ENCODE peak calls at places on chromosomes 13 and 19, in six cellular contexts. F is breast epithelium; B is left ventricle myocardium inferior; Q is colonic mucosa; Y is CD8-positive, alpha-beta memory T cell; C is heart right ventricle. Z is an unnamed sample. For H3K27me3, the result is how much of the 10 kb centered on the place peaks cover.

GRCh38 chr19:3603121-3603841 is 3.4 kb downstream of the TBXA2R start:
- DNase-seq in Q (no peak), F (no peak), B (no peak), Y (no peak), C (no peak), Z (no peak)

GRCh38 chr13:49746111-49746510 is 46.4 kb downstream of the KPNA3 start:
- DNase-seq in B (no peak), Y (no peak), C (no peak), Q (peak), F (no peak), Z (no peak)

GRCh38 chr13:42895781-42896180 is 96.3 kb downstream of the EPSTI1 start:
- DNase-seq in F (no peak), Q (no peak), C (no peak), B (no peak), Y (no peak), Z (no peak)

GRCh38 chr13:22235950-22236290 is 565.0 kb downstream of the FGF9 start:
- DNase-seq in F (no peak), Y (no peak), C (no peak), Q (no peak), B (no peak), Z (no peak)

GRCh38 chr13:49652691-49653305 is 24.5 kb downstream of the ARL11 start:
- DNase-seq in Q (peak), C (no peak), B (no peak), Y (no peak), F (no peak), Z (no peak)

GRCh38 chr13:21996049-21996448 is 325.2 kb downstream of the FGF9 start:
- DNase-seq in B (no peak), Q (no peak), F (no peak), C (no peak), Y (no peak), Z (no peak)

GRCh38 chr19:7988307-7988706 is 17.1 kb downstream of the ELAVL1 start:
- DNase-seq in B (no peak), Y (no peak), Q (no peak), F (no peak), C (no peak), Z (no peak)

GRCh38 chr13:19596960-19597361 is 35.6 kb upstream of the TPTE2 start:
- DNase-seq in Y (no peak), B (no peak), C (no peak), F (no peak), Q (no peak), Z (no peak)

GRCh38 chr13:95298169-95298940 is 2.9 kb downstream of the ABCC4 start:
- DNase-seq in C (no peak), F (no peak), B (no peak), Q (no peak), Y (no peak), Z (no peak)

GRCh38 chr19:7799640-7800355 is 30.2 kb upstream of the EVI5L start:
- DNase-seq in F (peak), C (peak), B (peak), Y (peak), Q (peak), Z (no peak)

GRCh38 chr19:17097593-17098126 is 22.1 kb downstream of the MYO9B start:
- DNase-seq in Q (no peak), Y (no peak), B (no peak), F (no peak), C (no peak), Z (no peak)

GRCh38 chr19:31232220-31232619 is 117.0 kb downstream of the TSHZ3 start:
- DNase-seq in Q (no peak), F (no peak), C (no peak), B (no peak), Y (no peak), Z (no peak)

GRCh38 chr19:48391100-48392005 is at the start of gene KDELR1:
- DNase-seq in C (peak), B (peak), Y (peak), Q (peak), F (peak), Z (no peak)

GRCh38 chr19:50043967-50044366 is 18.2 kb downstream of the ZNF473 start:
- DNase-seq in Q (no peak), B (no peak), C (no peak), F (no peak), Y (no peak), Z (no peak)

GRCh38 chr13:53775807-53776206 is 747.2 kb downstream of the OLFM4 start:
- DNase-seq in Q (no peak), B (no peak), Y (no peak), C (no peak), F (no peak), Z (no peak)

GRCh38 chr19:48493718-48494515 is 17.7 kb downstream of the LMTK3 start:
- DNase-seq in F (no peak), Q (no peak), C (no peak), B (no peak), Y (no peak), Z (no peak)

GRCh38 chr13:69324109-69324886 is 783.3 kb upstream of the ATXN8OS start:
- DNase-seq in Q (no peak), Y (no peak), F (no peak), B (no peak), C (no peak), Z (no peak)

GRCh38 chr13:111486331-111486730 is 165.9 kb downstream of the TEX29 start:
- DNase-seq in B (no peak), Q (peak), Y (no peak), C (no peak), F (no peak), Z (no peak)
- H3K27me3 ChIP-seq in B (half or more), Q (under half), Y (under half), C (under half), F (under half), Z (under half)

DNA sequence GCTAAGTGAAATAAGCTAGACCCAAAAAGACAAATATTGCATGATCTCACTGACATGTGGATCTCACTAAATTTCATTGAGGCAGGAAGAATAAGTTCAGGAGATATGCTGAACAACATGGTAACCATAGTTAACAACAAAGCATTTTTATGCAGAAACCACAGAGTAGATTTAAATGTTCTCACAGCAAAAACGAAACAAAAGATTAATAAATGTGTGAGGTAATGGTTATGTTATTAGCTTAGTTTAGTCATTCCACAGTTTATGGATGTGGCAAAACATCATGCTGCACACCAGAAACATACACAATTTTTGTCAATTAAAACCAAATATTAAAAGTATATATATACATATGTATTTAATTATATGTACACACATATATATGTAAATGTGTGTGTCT is 765.8 kb downstream of the SLITRK5 start:
- DNase-seq in C (no peak), F (no peak), Q (no peak), Y (no peak), B (no peak), Z (no peak)
- H3K4me3 ChIP-seq in C (no peak), F (no peak), Q (no peak), Y (no peak), B (no peak), Z (no peak)

GRCh38 chr13:100363874-100364273 is 224.7 kb downstream of the GGACT start:
- DNase-seq in C (no peak), Y (no peak), B (no peak), F (no peak), Q (no peak), Z (no peak)
- H3K27ac ChIP-seq in C (no peak), Y (no peak), B (no peak), F (no peak), Q (no peak), Z (no peak)

DNA sequence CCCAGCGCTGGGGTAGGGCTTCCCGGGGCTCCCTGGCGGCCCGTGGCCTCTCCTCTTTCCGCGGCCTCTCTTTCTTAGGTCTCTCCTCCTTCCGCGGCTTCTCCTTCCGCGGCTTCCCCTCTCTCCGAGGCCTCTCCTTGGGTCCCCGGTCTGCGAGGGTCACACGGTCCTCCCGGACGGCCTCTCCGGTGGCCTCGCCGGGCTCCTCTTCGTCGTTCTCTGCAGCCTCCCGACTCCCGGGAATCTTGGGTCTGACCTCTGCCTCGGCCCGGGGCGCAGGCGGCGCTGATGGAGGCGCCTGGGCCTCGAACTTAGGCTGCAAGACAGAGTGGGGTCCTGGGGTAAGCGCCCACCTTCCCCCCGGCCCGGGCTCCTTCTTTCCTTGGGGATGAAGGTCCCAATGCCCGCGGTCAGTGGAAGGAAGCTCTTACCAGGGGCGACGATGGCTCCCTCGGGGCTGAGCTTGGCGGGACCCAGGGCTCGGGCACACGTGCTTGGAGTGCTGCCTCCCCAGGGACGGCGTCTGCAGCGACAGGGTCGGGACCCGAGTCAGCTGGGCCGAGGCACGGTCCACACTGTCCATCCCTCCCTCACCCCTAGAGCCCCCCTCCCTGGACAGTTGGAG is 3.5 kb downstream of the AMH start:
- DNase-seq in C (no peak), Q (no peak), Y (no peak), F (no peak), B (no peak), Z (no peak)
- H3K27me3 ChIP-seq in C (half or more), Q (half or more), Y (under half), F (under half), B (half or more), Z (under half)

DNA sequence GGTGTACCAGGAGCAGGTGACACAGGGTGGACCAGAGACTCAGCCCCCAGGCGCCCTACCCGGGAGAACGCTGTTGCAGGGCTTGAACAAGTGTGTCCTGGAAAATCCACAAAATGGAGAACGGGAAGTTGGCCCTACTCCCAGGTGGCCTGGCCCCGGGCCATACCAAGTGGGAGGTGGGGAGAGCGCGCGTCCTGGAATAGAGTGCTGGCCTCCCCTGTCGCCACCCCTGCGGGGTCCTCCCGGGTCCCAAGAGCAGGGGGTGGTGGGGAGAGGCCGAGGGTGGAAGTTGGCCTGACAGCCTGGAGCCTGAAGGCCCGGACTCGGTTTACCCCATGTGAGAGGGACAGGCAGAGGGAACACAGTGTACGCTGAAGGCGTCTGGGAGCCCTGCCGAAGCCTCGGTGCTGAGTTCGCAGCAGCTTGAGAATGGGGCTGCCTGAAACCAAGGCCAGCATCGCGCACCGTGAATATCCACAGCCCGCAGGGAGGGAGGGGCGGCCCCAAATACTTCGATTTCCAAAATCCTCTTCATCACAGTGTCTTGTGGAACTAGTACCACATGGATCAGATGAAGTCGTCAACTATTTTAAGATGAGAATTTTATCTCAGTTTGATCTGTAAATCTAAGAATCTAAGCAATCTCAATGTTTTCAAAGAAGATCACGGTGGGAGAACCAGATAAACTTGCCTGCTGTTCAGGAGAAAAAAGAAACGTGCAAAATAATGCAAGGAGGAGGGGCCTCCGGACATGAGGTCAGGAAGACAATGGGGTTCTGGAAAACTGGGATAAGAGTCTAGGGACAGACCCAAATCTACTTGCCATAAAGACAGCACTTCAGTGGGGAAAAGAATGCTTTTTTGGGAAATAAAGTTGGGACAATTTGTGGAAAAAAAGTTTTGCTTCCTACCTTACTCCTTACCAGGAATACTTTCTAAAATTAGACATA is 10.4 kb upstream of the KLF16 start:
- DNase-seq in Y (no peak), Q (no peak), F (no peak), C (peak), B (peak), Z (no peak)
- H3K4me3 ChIP-seq in Y (peak), Q (no peak), F (peak), C (peak), B (peak), Z (peak)

DNA sequence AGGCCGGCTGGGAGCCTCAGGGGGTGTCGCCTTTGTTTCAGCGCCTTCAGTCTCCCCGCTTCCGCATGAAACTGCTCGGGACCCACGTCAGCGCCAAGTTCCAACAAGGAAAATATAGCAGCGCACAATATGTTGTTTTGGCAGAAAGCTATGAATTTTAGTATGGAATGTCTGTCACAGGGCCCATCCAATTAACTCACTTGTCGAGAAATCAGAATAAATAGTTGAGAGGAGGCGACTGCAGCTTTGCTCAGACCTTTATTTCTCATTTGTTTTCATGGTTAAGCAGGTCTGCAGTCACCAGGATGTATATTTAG is 34.4 kb upstream of the MEDAG start:
- DNase-seq in Q (no peak), F (no peak), B (no peak), Y (no peak), C (no peak), Z (no peak)
- H3K27ac ChIP-seq in Q (no peak), F (peak), B (no peak), Y (no peak), C (no peak), Z (peak)